ENCODE peak calls at places on chromosome 15, in seven cellular contexts. M, J, H, U, V, A and E are unnamed samples.
A peak's percentile ranks its signal among the peaks of the same experiment; 100 is the strongest.

GRCh38 chr15:53534105-53534839 is 225.2 kb downstream of the WDR72 start:
- DNase-seq in J (peak; percentile 78), H (no peak), M (no peak), U (no peak), V (no peak), A (no peak), E (no peak)

GRCh38 chr15:31326729-31327673 is at the start of gene KLF13:
- DNase-seq in V (peak; percentile 57), U (no peak), H (peak; percentile 31), J (no peak), M (peak; percentile 59), A (peak; percentile 96), E (no peak)

GRCh38 chr15:37289109-37289765 is 188.9 kb upstream of the MEIS2 start:
- DNase-seq in H (peak; percentile 2), V (no peak), J (peak; percentile 74), U (no peak), A (peak; percentile 69), M (no peak), E (no peak)

GRCh38 chr15:78605201-78605600 is 15.6 kb downstream of the CHRNA3 start:
- DNase-seq in U (no peak), A (no peak), V (no peak), M (no peak), J (no peak), H (no peak), E (no peak)

GRCh38 chr15:90104551-90104950 is 2.3 kb upstream of the IDH2 start:
- DNase-seq in V (no peak), H (no peak), J (peak; percentile 72), A (no peak), M (no peak), U (no peak), E (peak; percentile 46)

GRCh38 chr15:40379853-40380252 is 2.7 kb upstream of the KNSTRN start:
- DNase-seq in J (peak; percentile 77), M (no peak), A (no peak), V (no peak), H (peak; percentile 95), U (no peak), E (no peak)

GRCh38 chr15:48358681-48359152 is 27.5 kb downstream of the DUT start:
- DNase-seq in J (no peak), U (no peak), M (no peak), A (peak; percentile 41), H (no peak), V (no peak), E (no peak)

GRCh38 chr15:90679959-90680358 is 37.2 kb upstream of the BLM start:
- DNase-seq in H (no peak), U (no peak), M (no peak), V (no peak), J (no peak), A (no peak), E (no peak)

GRCh38 chr15:48020166-48020565 is 100.6 kb upstream of the SLC24A5 start:
- DNase-seq in V (no peak), A (no peak), U (no peak), M (no peak), H (no peak), J (no peak), E (no peak)

GRCh38 chr15:37038716-37039106 is 61.6 kb downstream of the MEIS2 start:
- DNase-seq in M (no peak), J (no peak), A (peak; percentile 98), U (no peak), V (no peak), H (no peak), E (no peak)

GRCh38 chr15:66476535-66476934 is 21.0 kb downstream of the SNAPC5 start:
- DNase-seq in H (no peak), M (no peak), A (no peak), U (no peak), J (no peak), V (no peak), E (no peak)

GRCh38 chr15:52303093-52303772 is 7.6 kb upstream of the MYO5C start:
- DNase-seq in A (no peak), H (no peak), V (no peak), M (no peak), U (no peak), J (no peak), E (no peak)

GRCh38 chr15:59722451-59722850 is 33.3 kb upstream of the BNIP2 start:
- DNase-seq in V (no peak), A (no peak), J (no peak), U (no peak), M (no peak), H (no peak), E (no peak)

GRCh38 chr15:28895566-28895965 is 9.8 kb downstream of the APBA2 start:
- DNase-seq in U (no peak), A (no peak), H (no peak), M (no peak), V (no peak), J (no peak), E (no peak)

GRCh38 chr15:33547876-33548275 is 237.1 kb downstream of the RYR3 start:
- DNase-seq in V (no peak), H (peak; percentile 48), M (no peak), A (no peak), J (peak; percentile 44), U (no peak), E (peak; percentile 28)

GRCh38 chr15:41411441-41411840 is 5.5 kb upstream of the RTF1 start:
- DNase-seq in A (no peak), M (no peak), H (no peak), U (no peak), J (no peak), V (no peak), E (no peak)

GRCh38 chr15:28033443-28033842 is 65.7 kb downstream of the OCA2 start:
- DNase-seq in H (no peak), U (no peak), M (no peak), V (no peak), J (no peak), A (no peak), E (no peak)

GRCh38 chr15:74873756-74874424 is 725 bp upstream of the SCAMP2 start:
- DNase-seq in H (no peak), M (no peak), A (peak; percentile 28), V (no peak), U (no peak), J (no peak), E (no peak)

GRCh38 chr15:69523010-69524001 is 70.7 kb downstream of the RPLP1 start:
- DNase-seq in A (peak; percentile 77), H (peak; percentile 79), V (peak; percentile 56), J (peak; percentile 94), U (peak; percentile 48), M (peak; percentile 59), E (peak; percentile 77)